ENCODE peak calls at places on chromosomes 1 and 21, in ten cellular contexts. One of them, this sample, is unnamed.

GRCh38 chr1:244075247-244075722 is 24.2 kb downstream of the ZBTB18 start:
- DNase-seq in left ventricle myocardium superior: no peak
- DNase-seq in testis: no peak
- DNase-seq in endothelial cell: no peak
- DNase-seq in activated CD4-positive, alpha-beta T cell treated with anti-CD3 and anti-CD28 coated beads, Interleukin-2, amount 50 U/mL, for 4 hours: no peak
- DNase-seq in T-helper 9 cell: no peak
- DNase-seq in lung microvascular endothelial cell: peak
- DNase-seq in activated T-helper 1 cell treated with Interleukin-2 at 50 U/mL for 16 hours: no peak
- DNase-seq in uterus: no peak
- DNase-seq in AG08395: peak
- DNase-seq in this sample: no peak

GRCh38 chr21:41888749-41889376 is 9.7 kb upstream of the PRDM15 start:
- DNase-seq in endothelial cell: no peak
- DNase-seq in activated T-helper 1 cell treated with Interleukin-2 at 50 U/mL for 16 hours: no peak
- DNase-seq in AG08395: no peak
- DNase-seq in left ventricle myocardium superior: no peak
- DNase-seq in T-helper 9 cell: no peak
- DNase-seq in lung microvascular endothelial cell: peak
- DNase-seq in testis: no peak
- DNase-seq in activated CD4-positive, alpha-beta T cell treated with anti-CD3 and anti-CD28 coated beads, Interleukin-2, amount 50 U/mL, for 4 hours: no peak
- DNase-seq in uterus: no peak
- DNase-seq in this sample: no peak

GRCh38 chr1:23756676-23757075 is 13.4 kb downstream of the ELOA start:
- DNase-seq in lung microvascular endothelial cell: peak
- DNase-seq in activated CD4-positive, alpha-beta T cell treated with anti-CD3 and anti-CD28 coated beads, Interleukin-2, amount 50 U/mL, for 4 hours: no peak
- DNase-seq in activated T-helper 1 cell treated with Interleukin-2 at 50 U/mL for 16 hours: no peak
- DNase-seq in uterus: no peak
- DNase-seq in left ventricle myocardium superior: no peak
- DNase-seq in T-helper 9 cell: no peak
- DNase-seq in testis: no peak
- DNase-seq in endothelial cell: no peak
- DNase-seq in AG08395: peak
- DNase-seq in this sample: no peak

GRCh38 chr1:154755858-154756730 is 114.0 kb downstream of the KCNN3 start:
- DNase-seq in activated T-helper 1 cell treated with Interleukin-2 at 50 U/mL for 16 hours: no peak
- DNase-seq in uterus: peak
- DNase-seq in AG08395: peak
- DNase-seq in activated CD4-positive, alpha-beta T cell treated with anti-CD3 and anti-CD28 coated beads, Interleukin-2, amount 50 U/mL, for 4 hours: no peak
- DNase-seq in testis: peak
- DNase-seq in T-helper 9 cell: no peak
- DNase-seq in left ventricle myocardium superior: no peak
- DNase-seq in endothelial cell: no peak
- DNase-seq in lung microvascular endothelial cell: peak
- DNase-seq in this sample: no peak

GRCh38 chr1:41383094-41383852 is 22.0 kb downstream of the FOXO6 start:
- DNase-seq in uterus: no peak
- DNase-seq in AG08395: peak
- DNase-seq in testis: no peak
- DNase-seq in activated CD4-positive, alpha-beta T cell treated with anti-CD3 and anti-CD28 coated beads, Interleukin-2, amount 50 U/mL, for 4 hours: peak
- DNase-seq in activated T-helper 1 cell treated with Interleukin-2 at 50 U/mL for 16 hours: no peak
- DNase-seq in endothelial cell: no peak
- DNase-seq in T-helper 9 cell: no peak
- DNase-seq in left ventricle myocardium superior: no peak
- DNase-seq in lung microvascular endothelial cell: peak
- DNase-seq in this sample: no peak

GRCh38 chr1:83815348-83815747 is 183.6 kb downstream of the TTLL7 start:
- DNase-seq in T-helper 9 cell: no peak
- DNase-seq in endothelial cell: no peak
- DNase-seq in activated T-helper 1 cell treated with Interleukin-2 at 50 U/mL for 16 hours: no peak
- DNase-seq in uterus: no peak
- DNase-seq in lung microvascular endothelial cell: no peak
- DNase-seq in testis: peak
- DNase-seq in activated CD4-positive, alpha-beta T cell treated with anti-CD3 and anti-CD28 coated beads, Interleukin-2, amount 50 U/mL, for 4 hours: no peak
- DNase-seq in AG08395: peak
- DNase-seq in left ventricle myocardium superior: no peak
- DNase-seq in this sample: no peak

GRCh38 chr1:212760126-212760823 is 31.3 kb downstream of the NSL1 start:
- DNase-seq in lung microvascular endothelial cell: peak
- DNase-seq in activated T-helper 1 cell treated with Interleukin-2 at 50 U/mL for 16 hours: no peak
- DNase-seq in AG08395: no peak
- DNase-seq in endothelial cell: peak
- DNase-seq in left ventricle myocardium superior: no peak
- DNase-seq in uterus: no peak
- DNase-seq in T-helper 9 cell: peak
- DNase-seq in testis: no peak
- DNase-seq in activated CD4-positive, alpha-beta T cell treated with anti-CD3 and anti-CD28 coated beads, Interleukin-2, amount 50 U/mL, for 4 hours: peak
- DNase-seq in this sample: peak

GRCh38 chr1:22457356-22457755 is 5.7 kb downstream of the ZBTB40 start:
- DNase-seq in activated CD4-positive, alpha-beta T cell treated with anti-CD3 and anti-CD28 coated beads, Interleukin-2, amount 50 U/mL, for 4 hours: no peak
- DNase-seq in left ventricle myocardium superior: no peak
- DNase-seq in lung microvascular endothelial cell: peak
- DNase-seq in T-helper 9 cell: no peak
- DNase-seq in endothelial cell: no peak
- DNase-seq in uterus: no peak
- DNase-seq in AG08395: no peak
- DNase-seq in activated T-helper 1 cell treated with Interleukin-2 at 50 U/mL for 16 hours: no peak
- DNase-seq in testis: peak
- DNase-seq in this sample: no peak

GRCh38 chr1:57206038-57206437 is 217.8 kb downstream of the DAB1 start:
- DNase-seq in endothelial cell: no peak
- DNase-seq in uterus: no peak
- DNase-seq in T-helper 9 cell: no peak
- DNase-seq in lung microvascular endothelial cell: no peak
- DNase-seq in left ventricle myocardium superior: no peak
- DNase-seq in AG08395: no peak
- DNase-seq in testis: no peak
- DNase-seq in activated T-helper 1 cell treated with Interleukin-2 at 50 U/mL for 16 hours: no peak
- DNase-seq in activated CD4-positive, alpha-beta T cell treated with anti-CD3 and anti-CD28 coated beads, Interleukin-2, amount 50 U/mL, for 4 hours: no peak
- DNase-seq in this sample: no peak

GRCh38 chr1:183461350-183461749 is 10.9 kb upstream of the SMG7 start:
- DNase-seq in activated T-helper 1 cell treated with Interleukin-2 at 50 U/mL for 16 hours: no peak
- DNase-seq in lung microvascular endothelial cell: peak
- DNase-seq in AG08395: no peak
- DNase-seq in uterus: no peak
- DNase-seq in endothelial cell: no peak
- DNase-seq in testis: no peak
- DNase-seq in activated CD4-positive, alpha-beta T cell treated with anti-CD3 and anti-CD28 coated beads, Interleukin-2, amount 50 U/mL, for 4 hours: no peak
- DNase-seq in T-helper 9 cell: no peak
- DNase-seq in left ventricle myocardium superior: no peak
- DNase-seq in this sample: no peak

GRCh38 chr1:42646056-42646455 is 12.2 kb upstream of the PPIH start:
- DNase-seq in activated CD4-positive, alpha-beta T cell treated with anti-CD3 and anti-CD28 coated beads, Interleukin-2, amount 50 U/mL, for 4 hours: no peak
- DNase-seq in testis: no peak
- DNase-seq in T-helper 9 cell: no peak
- DNase-seq in uterus: no peak
- DNase-seq in activated T-helper 1 cell treated with Interleukin-2 at 50 U/mL for 16 hours: no peak
- DNase-seq in endothelial cell: no peak
- DNase-seq in lung microvascular endothelial cell: peak
- DNase-seq in AG08395: no peak
- DNase-seq in left ventricle myocardium superior: no peak
- DNase-seq in this sample: no peak

GRCh38 chr1:182839209-182840065 is at the start of gene DHX9:
- DNase-seq in activated CD4-positive, alpha-beta T cell treated with anti-CD3 and anti-CD28 coated beads, Interleukin-2, amount 50 U/mL, for 4 hours: peak
- DNase-seq in activated T-helper 1 cell treated with Interleukin-2 at 50 U/mL for 16 hours: peak
- DNase-seq in endothelial cell: peak
- DNase-seq in AG08395: peak
- DNase-seq in left ventricle myocardium superior: peak
- DNase-seq in T-helper 9 cell: peak
- DNase-seq in lung microvascular endothelial cell: peak
- DNase-seq in uterus: peak
- DNase-seq in testis: peak
- DNase-seq in this sample: peak

GRCh38 chr1:192968323-192968722 is 90.8 kb downstream of the UCHL5 start:
- DNase-seq in AG08395: no peak
- DNase-seq in lung microvascular endothelial cell: no peak
- DNase-seq in left ventricle myocardium superior: no peak
- DNase-seq in activated CD4-positive, alpha-beta T cell treated with anti-CD3 and anti-CD28 coated beads, Interleukin-2, amount 50 U/mL, for 4 hours: no peak
- DNase-seq in T-helper 9 cell: no peak
- DNase-seq in activated T-helper 1 cell treated with Interleukin-2 at 50 U/mL for 16 hours: no peak
- DNase-seq in uterus: no peak
- DNase-seq in endothelial cell: no peak
- DNase-seq in testis: no peak
- DNase-seq in this sample: no peak